ENCODE peak calls at places on chromosomes 12 and 14, in four cellular contexts. N is activated CD4-positive, alpha-beta T cell treated with anti-CD3 and anti-CD28 coated beads, Interleukin-2, amount 50 U/mL, for 48 hours; A is germinal center; P is T-helper 9 cell. F is an unnamed sample.

GRCh38 chr12:51926718-51927117 is 19.4 kb downstream of the ACVRL1 start:
- DNase-seq in N (peak), A (peak), P (peak), F (no peak)

GRCh38 chr14:90574640-90575131 is 177.9 kb downstream of the CALM1 start:
- DNase-seq in N (no peak), A (no peak), P (no peak), F (no peak)

GRCh38 chr12:51636986-51637385 is 46.0 kb downstream of the SCN8A start:
- DNase-seq in N (no peak), A (no peak), P (no peak), F (no peak)

GRCh38 chr14:95495538-95496025 is 20.9 kb downstream of the SYNE3 start:
- DNase-seq in N (peak), A (peak), P (no peak), F (no peak)

GRCh38 chr14:34536951-34537676 is 2.4 kb downstream of the EAPP start:
- DNase-seq in N (no peak), A (no peak), P (no peak), F (peak)

GRCh38 chr14:22071001-22071400 is 397.4 kb upstream of the OR4E1 start:
- DNase-seq in N (peak), A (peak), P (peak), F (no peak)

GRCh38 chr12:102811125-102811737 is 105.8 kb downstream of the PAH start:
- DNase-seq in N (peak), A (no peak), P (no peak), F (no peak)

GRCh38 chr12:11092128-11092527 is at the start of gene TAS2R43:
- DNase-seq in N (no peak), A (no peak), P (no peak), F (no peak)

GRCh38 chr12:60266381-60266852 is 670.6 kb downstream of the SLC16A7 start:
- DNase-seq in N (no peak), A (no peak), P (no peak), F (no peak)

GRCh38 chr12:100908501-100908900 is 113.9 kb downstream of the ANO4 start:
- DNase-seq in N (no peak), A (no peak), P (no peak), F (peak)

GRCh38 chr14:74606727-74607126 is 5.3 kb downstream of the LTBP2 start:
- DNase-seq in N (no peak), A (no peak), P (no peak), F (no peak)

F was measured in epithelial cell of proximal tubule.